ENCODE peak calls at places on chromosomes 2 and 18, in six cellular contexts. F, Q, X, Y, Z and J are unnamed samples.

GRCh38 chr2:240970816-240971215 is 27.6 kb upstream of the SNED1 start:
- DNase-seq in F (no peak), Q (no peak), X (no peak), Y (no peak), Z (peak; percentile 13), J (no peak)

GRCh38 chr2:181934694-181935093 is 43.2 kb downstream of the ITPRID2 start:
- DNase-seq in F (no peak), Q (no peak), X (no peak), Y (no peak), Z (no peak), J (no peak)

GRCh38 chr18:39863916-39864315 is 2091.1 kb upstream of the PIK3C3 start:
- DNase-seq in F (no peak), Q (no peak), X (no peak), Y (no peak), Z (no peak), J (no peak)

GRCh38 chr2:60836491-60836890 is 44.9 kb upstream of the REL start:
- DNase-seq in F (no peak), Q (no peak), X (no peak), Y (no peak), Z (no peak), J (no peak)

GRCh38 chr18:47150824-47151366 is 595 bp upstream of the HDHD2 start:
- DNase-seq in F (no peak), Q (peak; percentile 5), X (no peak), Y (no peak), Z (peak; percentile 21), J (no peak)

GRCh38 chr2:197615033-197615652 is 60.2 kb downstream of the RFTN2 start:
- DNase-seq in F (peak; percentile 18), Q (no peak), X (no peak), Y (no peak), Z (no peak), J (no peak)

GRCh38 chr18:2967820-2968219 is 45.1 kb downstream of the LPIN2 start:
- DNase-seq in F (no peak), Q (no peak), X (no peak), Y (no peak), Z (no peak), J (no peak)

GRCh38 chr2:75646090-75646582 is 447 bp upstream of the MRPL19 start:
- DNase-seq in F (no peak), Q (no peak), X (no peak), Y (no peak), Z (no peak), J (no peak)

GRCh38 chr18:68769423-68769822 is 28.5 kb upstream of the CCDC102B start:
- DNase-seq in F (no peak), Q (peak; percentile 74), X (no peak), Y (peak; percentile 22), Z (peak; percentile 47), J (peak; percentile 25)

GRCh38 chr2:98936133-98936916 is at the start of gene CRACDL:
- DNase-seq in F (no peak), Q (no peak), X (no peak), Y (no peak), Z (no peak), J (no peak)

GRCh38 chr2:246489-247145 is 17.2 kb downstream of the SH3YL1 start:
- DNase-seq in F (peak; percentile 36), Q (peak; percentile 68), X (peak; percentile 85), Y (peak; percentile 34), Z (no peak), J (no peak)

GRCh38 chr2:209613941-209614340 is 157.7 kb upstream of the UNC80 start:
- DNase-seq in F (no peak), Q (no peak), X (no peak), Y (no peak), Z (no peak), J (no peak)

GRCh38 chr2:221572180-221572820 is at the start of gene EPHA4:
- DNase-seq in F (peak; percentile 45), Q (peak; percentile 78), X (peak; percentile 88), Y (peak; percentile 93), Z (peak; percentile 92), J (peak; percentile 62)

GRCh38 chr2:176415156-176415870 is 146.1 kb downstream of the MTX2 start:
- DNase-seq in F (no peak), Q (no peak), X (no peak), Y (no peak), Z (no peak), J (no peak)
- TF ChIP-seq CTCF in F (no peak), Q (no peak), X (no peak), Y (no peak), Z (no peak), J (no peak)

DNA sequence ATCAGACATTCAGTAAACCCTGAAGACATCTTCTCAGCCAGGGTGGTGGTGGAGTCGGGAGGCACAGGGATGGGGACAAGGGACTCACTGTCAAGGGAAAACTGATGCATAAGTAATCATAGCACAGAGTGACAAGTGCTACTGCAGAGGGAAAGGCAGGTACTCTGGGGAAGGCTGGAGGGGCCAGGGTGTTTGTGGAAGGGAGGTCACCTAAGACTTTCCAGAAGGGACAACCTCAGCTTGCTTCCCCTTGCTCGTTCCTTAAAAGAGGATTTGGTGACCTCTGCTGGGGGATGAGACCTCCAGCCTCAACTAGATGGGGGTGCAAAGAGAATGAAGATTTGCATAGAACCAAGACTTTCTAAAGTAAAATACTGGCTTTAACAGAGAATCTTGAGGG is 99.5 kb downstream of the SLC4A3 start:
- DNase-seq in F (no peak), Q (no peak), X (no peak), Y (no peak), Z (no peak), J (no peak)
- TF ChIP-seq CTCF in F (peak; percentile 58), Q (no peak), X (no peak), Y (no peak), Z (peak; percentile 8), J (no peak)

DNA sequence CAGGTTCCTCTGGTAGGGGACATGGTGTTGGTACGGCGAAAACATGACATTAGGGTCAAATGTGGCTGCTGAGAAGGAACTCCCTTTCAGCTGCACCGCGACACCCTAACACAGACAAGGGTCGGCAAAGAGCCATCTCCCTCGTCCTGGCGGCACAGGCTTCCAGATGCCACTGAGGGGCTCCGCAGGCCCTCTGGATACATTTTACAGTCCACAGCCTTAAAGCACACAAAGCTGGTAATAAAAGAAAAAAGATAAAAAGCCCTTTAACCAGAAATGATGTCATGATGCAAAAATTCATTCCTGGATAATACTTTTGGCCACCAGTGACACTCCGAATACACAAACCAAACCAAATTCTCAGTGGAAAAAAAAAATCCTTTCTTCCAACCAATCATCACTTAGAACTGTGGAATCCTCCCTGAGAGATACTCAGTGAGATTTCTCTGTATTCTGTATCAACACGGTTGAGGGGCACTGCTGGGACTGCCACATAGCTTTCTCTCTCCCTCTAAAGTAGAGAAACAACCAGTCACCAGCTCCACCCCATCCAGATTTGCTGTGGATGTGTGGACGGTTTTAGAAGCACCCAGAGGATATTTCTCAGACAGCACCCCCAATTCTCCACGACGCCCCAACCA is 174.8 kb downstream of the HDAC4 start:
- DNase-seq in F (no peak), Q (peak; percentile 68), X (peak; percentile 86), Y (peak; percentile 32), Z (no peak), J (no peak)
- TF ChIP-seq CTCF in F (no peak), Q (no peak), X (no peak), Y (peak; percentile 10), Z (no peak), J (no peak)

GRCh38 chr2:41283079-41283765 is 764.6 kb upstream of the PKDCC start:
- DNase-seq in F (no peak), Q (no peak), X (peak; percentile 20), Y (no peak), Z (no peak), J (no peak)
- TF ChIP-seq CTCF in F (no peak), Q (no peak), X (no peak), Y (no peak), Z (no peak), J (no peak)

GRCh38 chr2:71460595-71461303 is 7.4 kb downstream of the DYSF start:
- DNase-seq in F (peak; percentile 32), Q (peak; percentile 20), X (no peak), Y (no peak), Z (no peak), J (no peak)
- TF ChIP-seq CTCF in F (peak; percentile 79), Q (peak; percentile 51), X (peak; percentile 62), Y (peak; percentile 58), Z (peak; percentile 74), J (no peak)

GRCh38 chr2:33215299-33215698 is 261.1 kb upstream of the RASGRP3 start:
- DNase-seq in F (no peak), Q (peak; percentile 96), X (peak; percentile 96), Y (peak; percentile 83), Z (peak; percentile 76), J (no peak)
- TF ChIP-seq CTCF in F (no peak), Q (no peak), X (no peak), Y (no peak), Z (no peak), J (no peak)

GRCh38 chr2:137206064-137206463 is 440.7 kb downstream of the THSD7B start:
- DNase-seq in F (no peak), Q (no peak), X (no peak), Y (no peak), Z (no peak), J (no peak)

GRCh38 chr2:137207030-137207429 is 441.7 kb downstream of the THSD7B start:
- DNase-seq in F (no peak), Q (no peak), X (no peak), Y (no peak), Z (no peak), J (no peak)

GRCh38 chr2:137202310-137202709 is 437.0 kb downstream of the THSD7B start:
- DNase-seq in F (no peak), Q (no peak), X (no peak), Y (no peak), Z (no peak), J (no peak)

GRCh38 chr2:137208361-137208973 is 443.1 kb downstream of the THSD7B start:
- DNase-seq in F (no peak), Q (peak; percentile 81), X (no peak), Y (peak; percentile 57), Z (no peak), J (no peak)

DNA sequence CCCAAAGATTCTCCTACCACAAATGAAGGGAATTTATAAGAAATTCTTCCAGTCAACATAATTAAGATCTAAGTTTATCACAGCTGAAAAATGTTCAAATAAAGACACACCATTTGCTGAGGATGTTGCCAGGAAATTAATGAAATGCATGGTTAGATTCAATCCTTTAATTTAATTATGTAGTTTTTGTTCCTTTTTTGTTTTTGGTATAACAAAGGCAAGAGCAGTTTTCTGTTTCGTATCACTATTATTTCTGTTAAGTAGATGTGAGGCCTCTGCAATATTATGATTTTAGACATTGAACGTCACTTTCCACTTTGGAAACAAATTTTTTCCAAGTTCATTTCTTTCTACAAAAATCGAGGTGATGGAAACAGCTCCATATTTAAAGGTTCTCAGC is 440.0 kb downstream of the THSD7B start:
- DNase-seq in F (no peak), Q (no peak), X (no peak), Y (no peak), Z (no peak), J (no peak)
- TF ChIP-seq CTCF in F (no peak), Q (no peak), X (no peak), Y (no peak), Z (no peak), J (no peak)

DNA sequence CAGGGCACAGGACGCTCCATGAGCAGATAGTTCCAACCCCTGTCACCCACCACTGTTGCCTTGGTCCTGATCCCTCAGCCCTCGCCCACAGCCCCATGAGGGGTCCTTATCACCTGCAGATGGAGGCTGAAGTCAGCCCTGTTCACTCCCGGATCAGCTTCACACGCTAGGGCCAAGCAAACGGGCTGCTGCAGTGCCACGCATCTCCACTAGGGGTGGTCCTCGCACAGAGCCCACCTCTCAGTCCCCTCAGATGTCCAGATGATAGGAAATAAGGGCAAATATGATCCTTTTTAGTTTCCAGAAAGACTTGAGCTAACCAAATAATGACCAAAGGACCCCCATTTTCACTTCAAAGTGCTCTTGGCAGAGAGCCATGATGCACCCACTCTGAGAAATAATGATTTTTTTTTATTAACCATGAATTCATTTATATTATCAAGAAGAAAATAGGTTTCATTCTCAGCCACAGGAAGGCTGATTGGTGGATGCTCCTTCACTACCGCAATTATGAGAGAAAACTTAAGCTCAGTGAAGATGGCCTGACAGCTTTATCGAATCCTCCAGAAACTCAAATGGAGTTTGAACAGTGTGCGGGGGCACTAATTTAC is 71.9 kb upstream of the KLHL29 start:
- DNase-seq in F (peak; percentile 15), Q (peak; percentile 19), X (no peak), Y (no peak), Z (no peak), J (no peak)
- TF ChIP-seq CTCF in F (peak; percentile 41), Q (peak; percentile 68), X (peak; percentile 45), Y (peak; percentile 62), Z (peak; percentile 27), J (no peak)